ENCODE peak calls at places on chromosomes 1 and 21, in five cellular contexts. D is upper lobe of left lung; W is left lung; S is CD8-positive, alpha-beta T cell; G is fibroblast of lung. M is an unnamed sample.

GRCh38 chr1:160159846-160160245 is 8.4 kb downstream of the ATP1A4 start:
- DNase-seq in D (no peak), W (no peak), S (no peak), G (no peak), M (no peak)

GRCh38 chr1:92797297-92797696 is 12.4 kb upstream of the EVI5 start:
- DNase-seq in G (peak; percentile 46), D (no peak), S (no peak), W (no peak), M (no peak)

GRCh38 chr1:53583021-53583902 is 124.1 kb downstream of the DMRTB1 start:
- DNase-seq in D (no peak), G (peak; percentile 47), W (no peak), S (no peak), M (no peak)

GRCh38 chr1:208654241-208654640 is 410.1 kb upstream of the PLXNA2 start:
- DNase-seq in D (no peak), W (no peak), S (no peak), G (peak; percentile 11), M (no peak)

GRCh38 chr1:203593723-203594122 is 32.9 kb upstream of the ATP2B4 start:
- DNase-seq in S (peak; percentile 32), W (peak; percentile 81), D (no peak), G (peak; percentile 32), M (no peak)

GRCh38 chr1:61851849-61852692 is 109.8 kb downstream of the PATJ start:
- DNase-seq in S (no peak), G (peak; percentile 86), W (no peak), D (no peak), M (no peak)

GRCh38 chr21:43191521-43191920 is 22.7 kb downstream of the CRYAA start:
- DNase-seq in W (no peak), S (no peak), D (peak; percentile 53), G (no peak), M (peak; percentile 15)

GRCh38 chr1:228376262-228376628 is 30.4 kb downstream of the TRIM11 start:
- DNase-seq in W (no peak), G (no peak), D (no peak), S (no peak), M (no peak)

GRCh38 chr1:155093938-155094621 is 15.4 kb downstream of the EFNA3 start:
- DNase-seq in W (peak; percentile 42), G (peak; percentile 66), D (no peak), S (no peak), M (no peak)
- TF ChIP-seq CTCF in W (no peak), G (peak; percentile 23), D (peak; percentile 43), S (peak; percentile 32), M (no peak)

GRCh38 chr1:45510972-45511527 is 10.6 kb downstream of the PRDX1 start:
- DNase-seq in S (no peak), G (no peak), W (no peak), D (no peak), M (no peak)

GRCh38 chr1:45518910-45519309 is 2.8 kb downstream of the PRDX1 start:
- DNase-seq in G (peak; percentile 17), D (no peak), S (no peak), W (no peak), M (no peak)

GRCh38 chr1:45521413-45522323 is at the start of gene PRDX1:
- DNase-seq in D (peak; percentile 97), W (peak; percentile 97), G (peak; percentile 96), S (peak; percentile 90), M (peak; percentile 95)

GRCh38 chr1:45512641-45513054 is 9.0 kb downstream of the PRDX1 start:
- DNase-seq in G (peak; percentile 71), S (no peak), D (no peak), W (no peak), M (no peak)

DNA sequence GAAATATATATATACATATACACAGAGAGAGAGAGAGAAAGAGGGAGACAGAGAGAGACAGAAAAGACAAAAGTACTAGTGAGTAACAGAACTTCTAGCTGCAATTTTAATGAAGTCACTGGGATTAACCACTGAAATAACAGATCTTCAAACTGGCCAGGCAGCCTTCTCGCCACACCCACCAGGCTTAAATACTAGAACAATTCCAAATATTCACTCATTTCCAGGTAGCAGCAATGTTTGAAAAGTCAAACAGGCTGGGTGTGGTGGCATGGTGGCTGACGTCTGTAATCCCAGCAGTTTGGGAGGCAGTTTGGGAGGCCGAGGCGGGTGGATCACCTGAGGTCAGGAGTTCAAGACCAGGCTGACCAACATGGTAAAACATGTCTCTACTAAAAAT is 5.2 kb downstream of the PRDX1 start:
- DNase-seq in S (no peak), G (no peak), W (no peak), D (no peak), M (no peak)
- H3K36me3 ChIP-seq in S (peaks cover 25% of the 10 kb centered on the region), G (peaks cover 18% of the 10 kb centered on the region), W (peaks cover 13% of the 10 kb centered on the region), D (peaks cover 35% of the 10 kb centered on the region), M (peaks cover 5% of the 10 kb centered on the region)

GRCh38 chr1:25169610-25170009 is 62.7 kb downstream of the SYF2 start:
- DNase-seq in S (no peak), W (no peak), G (no peak), D (no peak), M (no peak)

GRCh38 chr1:25169168-25169567 is 63.1 kb downstream of the SYF2 start:
- DNase-seq in S (no peak), D (no peak), W (no peak), G (no peak), M (no peak)

GRCh38 chr1:25166847-25167246 is 65.5 kb downstream of the SYF2 start:
- DNase-seq in G (no peak), S (no peak), D (no peak), W (no peak), M (no peak)

GRCh38 chr1:25167269-25168192 is 64.8 kb downstream of the SYF2 start:
- DNase-seq in S (no peak), D (no peak), G (no peak), W (no peak), M (peak; percentile 84)

DNA sequence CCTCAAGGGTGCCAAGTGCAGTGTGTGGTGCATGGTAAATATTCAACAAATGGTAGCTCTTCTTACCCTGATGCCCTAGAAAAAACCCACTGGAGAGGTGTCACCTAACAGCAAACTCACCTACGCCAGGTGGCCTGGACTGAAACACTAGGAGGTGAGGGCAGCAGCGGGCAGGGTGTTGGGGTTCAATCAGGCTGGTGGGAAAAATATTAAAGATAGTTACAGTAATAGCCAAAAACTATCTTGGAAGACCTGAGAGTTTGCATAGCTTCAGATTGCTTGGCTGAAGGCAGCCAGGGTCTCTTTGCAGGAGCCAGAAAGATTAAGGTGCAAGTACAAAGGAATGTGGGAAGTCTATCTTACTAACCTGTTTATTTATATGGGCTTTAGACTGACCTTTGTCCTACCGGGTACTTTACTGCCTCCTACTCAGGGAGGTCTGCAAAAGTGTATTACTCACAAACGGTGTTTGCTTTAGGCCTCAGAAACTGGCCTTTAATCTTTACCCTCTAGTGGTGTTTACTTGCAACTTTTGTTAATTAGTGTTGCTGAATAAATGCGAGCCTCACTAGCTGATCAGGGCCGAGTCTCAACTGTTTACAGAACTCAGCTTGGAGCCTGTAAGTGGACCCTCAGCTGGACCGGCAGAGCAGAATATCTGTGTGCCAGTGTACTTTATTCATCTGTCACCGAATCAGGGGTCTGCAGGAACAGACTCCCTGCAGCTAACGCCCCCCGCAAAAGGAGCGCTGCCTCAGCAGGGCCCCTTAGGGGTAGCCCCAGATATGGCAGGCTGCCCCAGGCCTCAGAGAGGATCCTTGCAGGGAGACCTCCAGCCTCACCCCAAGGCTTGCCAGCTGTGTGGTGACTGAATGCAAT is 63.9 kb downstream of the SYF2 start:
- DNase-seq in D (no peak), S (no peak), W (no peak), G (no peak), M (no peak)
- TF ChIP-seq CTCF in D (no peak), S (no peak), W (no peak), G (no peak), M (no peak)

GRCh38 chr1:31272369-31272768 is 24.2 kb downstream of the SNRNP40 start:
- DNase-seq in D (no peak), S (no peak), G (no peak), W (no peak), M (no peak)
- H3K36me3 ChIP-seq in D (peaks cover 18% of the 10 kb centered on the region), S (peaks cover 34% of the 10 kb centered on the region), G (peaks cover 4% of the 10 kb centered on the region), W (no peaks in the 10 kb centered on the region), M (no peaks in the 10 kb centered on the region)

GRCh38 chr1:180566048-180566447 is 7.3 kb downstream of the OVAAL start:
- DNase-seq in S (no peak), W (no peak), D (no peak), G (no peak), M (no peak)
- TF ChIP-seq CTCF in S (no peak), W (no peak), D (no peak), G (no peak), M (no peak)

GRCh38 chr1:246966502-246966901 is 34.8 kb upstream of the AHCTF1 start:
- DNase-seq in D (no peak), W (no peak), S (no peak), G (no peak), M (no peak)

GRCh38 chr1:246971969-246972368 is 35.9 kb downstream of the ZNF695 start:
- DNase-seq in W (no peak), S (no peak), G (no peak), D (no peak), M (no peak)

GRCh38 chr1:246971322-246971721 is 36.5 kb downstream of the ZNF695 start:
- DNase-seq in W (peak; percentile 78), D (no peak), S (no peak), G (peak; percentile 51), M (no peak)

DNA sequence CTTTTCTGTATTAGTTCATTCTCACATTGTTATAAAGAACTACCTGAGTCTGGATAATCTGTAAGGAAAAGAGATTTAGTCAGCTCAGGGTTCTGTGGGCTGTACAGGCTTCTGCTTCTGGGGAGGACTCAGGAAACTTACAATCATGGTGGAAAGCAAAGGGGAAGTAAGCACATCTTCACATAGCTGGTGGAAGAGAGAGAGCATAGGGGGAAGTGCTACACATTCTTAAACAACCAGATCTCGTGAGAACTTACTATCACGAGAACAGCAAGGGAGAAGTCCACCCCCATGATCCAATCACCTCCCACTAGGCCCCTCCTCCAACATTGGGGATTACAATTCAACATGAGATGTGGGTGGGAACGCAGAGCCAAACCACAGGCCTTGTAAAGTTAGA is 37.9 kb upstream of the AHCTF1 start:
- DNase-seq in G (no peak), D (no peak), S (no peak), W (no peak), M (no peak)
- H3K36me3 ChIP-seq in G (no peaks in the 10 kb centered on the region), D (no peaks in the 10 kb centered on the region), S (no peaks in the 10 kb centered on the region), W (no peaks in the 10 kb centered on the region), M (no peaks in the 10 kb centered on the region)

GRCh38 chr1:219174672-219175564 is 1.2 kb downstream of the LYPLAL1 start:
- DNase-seq in G (peak; percentile 89), D (no peak), W (no peak), S (no peak), M (peak; percentile 24)
- TF ChIP-seq CTCF in G (no peak), D (no peak), W (no peak), S (no peak), M (no peak)

DNA sequence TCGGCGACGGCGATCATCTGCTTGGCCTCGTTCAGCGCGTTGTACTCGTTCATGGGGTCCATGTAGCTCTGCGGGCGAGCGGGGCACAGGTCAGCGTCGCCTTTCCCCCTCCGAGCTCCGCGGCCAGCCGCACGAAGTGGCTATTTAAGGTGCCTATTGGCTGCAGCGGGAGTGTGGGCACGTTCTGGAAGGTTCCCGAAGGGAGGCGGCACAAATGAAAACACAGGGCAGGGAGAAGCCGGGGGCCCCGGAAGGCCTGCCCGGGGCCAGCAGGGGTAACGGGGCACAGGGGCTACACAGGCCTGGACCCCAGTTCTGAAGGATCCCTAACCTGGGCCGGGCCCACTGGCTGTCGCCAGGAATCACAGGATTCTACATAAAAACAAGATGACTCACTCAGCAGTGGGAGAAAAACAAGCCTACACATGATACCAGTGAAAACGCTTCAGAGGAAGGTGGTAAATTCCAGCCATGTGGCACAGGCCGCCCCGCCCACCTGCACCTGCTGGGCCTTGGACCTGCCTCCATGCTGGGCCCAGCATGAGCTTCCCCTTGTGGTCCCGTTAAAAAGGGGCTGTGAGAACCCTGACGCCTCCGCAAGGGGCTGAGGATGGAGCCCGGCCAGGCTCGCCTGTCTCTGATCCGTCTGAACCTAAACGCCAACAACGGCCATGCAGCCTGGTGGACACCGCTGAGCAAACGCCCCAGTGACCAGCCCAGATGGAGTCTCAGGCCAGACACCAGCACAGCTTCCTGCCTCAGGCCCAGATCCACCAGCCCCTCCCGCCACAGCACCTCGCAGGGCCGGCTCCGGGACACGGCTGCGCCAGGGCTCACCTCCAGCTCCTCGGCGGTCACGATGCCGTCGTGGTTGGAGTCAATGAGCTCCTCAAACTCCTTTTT is 3.9 kb upstream of the TNFRSF4 start:
- DNase-seq in G (no peak), D (peak; percentile 84), W (no peak), S (no peak), M (no peak)
- H3K36me3 ChIP-seq in G (peaks cover 34% of the 10 kb centered on the region), D (peaks cover 29% of the 10 kb centered on the region), W (no peaks in the 10 kb centered on the region), S (peaks cover 4% of the 10 kb centered on the region), M (peaks cover 5% of the 10 kb centered on the region)

M was measured in breast epithelium.